ENCODE peak calls at places on chromosomes 2 and 18, in eight cellular contexts. One of them, this sample, is unnamed.

GRCh38 chr18:57806891-57807280 is 3.8 kb upstream of the ATP8B1 start:
- DNase-seq in pancreas: no peak
- DNase-seq in Panc1: no peak
- DNase-seq in CD4-positive, alpha-beta T cell: no peak
- DNase-seq in suprapubic skin: no peak
- DNase-seq in endothelial cell of umbilical vein: peak; percentile 80
- DNase-seq in psoas muscle: peak; percentile 32
- DNase-seq in GM13976: no peak
- DNase-seq in this sample: peak; percentile 75

GRCh38 chr2:98771771-98772521 is 41.0 kb upstream of the MGAT4A start:
- DNase-seq in endothelial cell of umbilical vein: no peak
- DNase-seq in psoas muscle: no peak
- DNase-seq in GM13976: no peak
- DNase-seq in suprapubic skin: no peak
- DNase-seq in CD4-positive, alpha-beta T cell: peak; percentile 52
- DNase-seq in Panc1: no peak
- DNase-seq in pancreas: no peak
- DNase-seq in this sample: no peak

GRCh38 chr2:141331127-141331526 is 799.7 kb downstream of the LRP1B start:
- DNase-seq in Panc1: peak; percentile 7
- DNase-seq in CD4-positive, alpha-beta T cell: no peak
- DNase-seq in GM13976: no peak
- DNase-seq in pancreas: no peak
- DNase-seq in psoas muscle: no peak
- DNase-seq in suprapubic skin: no peak
- DNase-seq in endothelial cell of umbilical vein: peak; percentile 5
- DNase-seq in this sample: no peak

GRCh38 chr2:11532434-11533055 is 1.3 kb upstream of the GREB1 start:
- DNase-seq in psoas muscle: no peak
- DNase-seq in pancreas: no peak
- DNase-seq in endothelial cell of umbilical vein: no peak
- DNase-seq in suprapubic skin: no peak
- DNase-seq in Panc1: no peak
- DNase-seq in GM13976: no peak
- DNase-seq in CD4-positive, alpha-beta T cell: no peak
- DNase-seq in this sample: peak; percentile 25

GRCh38 chr2:160719116-160719515 is 225.5 kb upstream of the RBMS1 start:
- DNase-seq in GM13976: no peak
- DNase-seq in CD4-positive, alpha-beta T cell: no peak
- DNase-seq in suprapubic skin: no peak
- DNase-seq in pancreas: no peak
- DNase-seq in endothelial cell of umbilical vein: no peak
- DNase-seq in Panc1: peak; percentile 30
- DNase-seq in psoas muscle: no peak
- DNase-seq in this sample: no peak

GRCh38 chr18:26677957-26678356 is 129.6 kb upstream of the KCTD1 start:
- DNase-seq in pancreas: no peak
- DNase-seq in Panc1: no peak
- DNase-seq in suprapubic skin: no peak
- DNase-seq in GM13976: no peak
- DNase-seq in psoas muscle: no peak
- DNase-seq in endothelial cell of umbilical vein: no peak
- DNase-seq in CD4-positive, alpha-beta T cell: no peak
- DNase-seq in this sample: no peak

GRCh38 chr2:43025709-43026290 is 200.6 kb downstream of the ZFP36L2 start:
- DNase-seq in GM13976: no peak
- DNase-seq in CD4-positive, alpha-beta T cell: no peak
- DNase-seq in suprapubic skin: no peak
- DNase-seq in endothelial cell of umbilical vein: no peak
- DNase-seq in Panc1: no peak
- DNase-seq in psoas muscle: no peak
- DNase-seq in pancreas: no peak
- DNase-seq in this sample: no peak

GRCh38 chr2:115297056-115297455 is 854.6 kb downstream of the DPP10 start:
- DNase-seq in pancreas: no peak
- DNase-seq in Panc1: no peak
- DNase-seq in CD4-positive, alpha-beta T cell: no peak
- DNase-seq in psoas muscle: no peak
- DNase-seq in suprapubic skin: no peak
- DNase-seq in GM13976: no peak
- DNase-seq in endothelial cell of umbilical vein: no peak
- DNase-seq in this sample: no peak

GRCh38 chr2:112582314-112582746 is 2.1 kb upstream of the CHCHD5 start:
- DNase-seq in GM13976: no peak
- DNase-seq in pancreas: no peak
- DNase-seq in psoas muscle: no peak
- DNase-seq in endothelial cell of umbilical vein: peak; percentile 69
- DNase-seq in suprapubic skin: no peak
- DNase-seq in CD4-positive, alpha-beta T cell: no peak
- DNase-seq in Panc1: peak; percentile 41
- DNase-seq in this sample: no peak

GRCh38 chr18:61992285-61992684 is 99.5 kb upstream of the RNF152 start:
- DNase-seq in psoas muscle: no peak
- DNase-seq in CD4-positive, alpha-beta T cell: no peak
- DNase-seq in pancreas: no peak
- DNase-seq in endothelial cell of umbilical vein: peak; percentile 95
- DNase-seq in suprapubic skin: no peak
- DNase-seq in GM13976: no peak
- DNase-seq in Panc1: no peak
- DNase-seq in this sample: no peak

GRCh38 chr2:44651974-44652373 is 289.5 kb upstream of the SIX3 start:
- DNase-seq in suprapubic skin: no peak
- DNase-seq in GM13976: peak; percentile 30
- DNase-seq in pancreas: no peak
- DNase-seq in endothelial cell of umbilical vein: no peak
- DNase-seq in CD4-positive, alpha-beta T cell: no peak
- DNase-seq in psoas muscle: no peak
- DNase-seq in Panc1: no peak
- DNase-seq in this sample: no peak

GRCh38 chr2:127628767-127629614 is 17.0 kb upstream of the GPR17 start:
- DNase-seq in suprapubic skin: no peak
- DNase-seq in Panc1: no peak
- DNase-seq in GM13976: no peak
- DNase-seq in pancreas: peak; percentile 9
- DNase-seq in psoas muscle: peak; percentile 8
- DNase-seq in CD4-positive, alpha-beta T cell: no peak
- DNase-seq in endothelial cell of umbilical vein: no peak
- DNase-seq in this sample: no peak

GRCh38 chr2:64035067-64035942 is 16.1 kb upstream of the VPS54 start:
- DNase-seq in pancreas: no peak
- DNase-seq in CD4-positive, alpha-beta T cell: no peak
- DNase-seq in Panc1: no peak
- DNase-seq in psoas muscle: no peak
- DNase-seq in endothelial cell of umbilical vein: no peak
- DNase-seq in GM13976: no peak
- DNase-seq in suprapubic skin: no peak
- DNase-seq in this sample: no peak

GRCh38 chr2:227642691-227643090 is 23.9 kb upstream of the SCYGR5 start:
- DNase-seq in pancreas: no peak
- DNase-seq in endothelial cell of umbilical vein: no peak
- DNase-seq in suprapubic skin: no peak
- DNase-seq in psoas muscle: no peak
- DNase-seq in CD4-positive, alpha-beta T cell: no peak
- DNase-seq in GM13976: no peak
- DNase-seq in Panc1: no peak
- DNase-seq in this sample: no peak

GRCh38 chr2:844725-845124 is 105.9 kb upstream of the SNTG2 start:
- DNase-seq in suprapubic skin: no peak
- DNase-seq in pancreas: no peak
- DNase-seq in Panc1: no peak
- DNase-seq in endothelial cell of umbilical vein: no peak
- DNase-seq in CD4-positive, alpha-beta T cell: no peak
- DNase-seq in psoas muscle: no peak
- DNase-seq in GM13976: no peak
- DNase-seq in this sample: no peak

GRCh38 chr2:174683392-174683759 is 80.9 kb downstream of the CHRNA1 start:
- DNase-seq in suprapubic skin: no peak
- DNase-seq in Panc1: no peak
- DNase-seq in pancreas: no peak
- DNase-seq in psoas muscle: no peak
- DNase-seq in CD4-positive, alpha-beta T cell: no peak
- DNase-seq in GM13976: peak; percentile 51
- DNase-seq in endothelial cell of umbilical vein: peak; percentile 56
- DNase-seq in this sample: no peak

GRCh38 chr2:30305235-30305634 is 73.9 kb downstream of the LBH start:
- DNase-seq in Panc1: no peak
- DNase-seq in suprapubic skin: no peak
- DNase-seq in endothelial cell of umbilical vein: no peak
- DNase-seq in psoas muscle: no peak
- DNase-seq in CD4-positive, alpha-beta T cell: no peak
- DNase-seq in pancreas: no peak
- DNase-seq in GM13976: no peak
- DNase-seq in this sample: no peak

GRCh38 chr2:196448680-196449079 is 190.8 kb upstream of the CCDC150 start:
- DNase-seq in pancreas: no peak
- DNase-seq in suprapubic skin: no peak
- DNase-seq in Panc1: no peak
- DNase-seq in GM13976: no peak
- DNase-seq in psoas muscle: no peak
- DNase-seq in endothelial cell of umbilical vein: no peak
- DNase-seq in CD4-positive, alpha-beta T cell: no peak
- DNase-seq in this sample: no peak

GRCh38 chr2:196449083-196449482 is 190.4 kb upstream of the CCDC150 start:
- DNase-seq in pancreas: no peak
- DNase-seq in endothelial cell of umbilical vein: no peak
- DNase-seq in Panc1: no peak
- DNase-seq in GM13976: peak; percentile 32
- DNase-seq in psoas muscle: no peak
- DNase-seq in suprapubic skin: no peak
- DNase-seq in CD4-positive, alpha-beta T cell: no peak
- DNase-seq in this sample: no peak

GRCh38 chr2:196454492-196454891 is 185.0 kb upstream of the CCDC150 start:
- DNase-seq in GM13976: no peak
- DNase-seq in pancreas: no peak
- DNase-seq in endothelial cell of umbilical vein: no peak
- DNase-seq in suprapubic skin: no peak
- DNase-seq in psoas muscle: no peak
- DNase-seq in Panc1: no peak
- DNase-seq in CD4-positive, alpha-beta T cell: no peak
- DNase-seq in this sample: no peak

GRCh38 chr2:196452758-196453157 is 186.8 kb upstream of the CCDC150 start:
- DNase-seq in pancreas: no peak
- DNase-seq in Panc1: no peak
- DNase-seq in GM13976: no peak
- DNase-seq in CD4-positive, alpha-beta T cell: no peak
- DNase-seq in suprapubic skin: no peak
- DNase-seq in endothelial cell of umbilical vein: no peak
- DNase-seq in psoas muscle: no peak
- DNase-seq in this sample: no peak

GRCh38 chr2:196453613-196454047 is 185.9 kb upstream of the CCDC150 start:
- DNase-seq in suprapubic skin: no peak
- DNase-seq in CD4-positive, alpha-beta T cell: peak; percentile 15
- DNase-seq in GM13976: peak; percentile 34
- DNase-seq in Panc1: peak; percentile 15
- DNase-seq in endothelial cell of umbilical vein: peak; percentile 78
- DNase-seq in pancreas: no peak
- DNase-seq in psoas muscle: no peak
- DNase-seq in this sample: no peak
- TF ChIP-seq CTCF in suprapubic skin: no peak
- TF ChIP-seq CTCF in CD4-positive, alpha-beta T cell: peak; percentile 56
- TF ChIP-seq CTCF in GM13976: peak; percentile 70
- TF ChIP-seq CTCF in Panc1: peak; percentile 77
- TF ChIP-seq CTCF in endothelial cell of umbilical vein: peak; percentile 73
- TF ChIP-seq CTCF in pancreas: no peak
- TF ChIP-seq CTCF in psoas muscle: peak; percentile 35
- TF ChIP-seq CTCF in this sample: peak; percentile 47

GRCh38 chr2:71804251-71804650 is 343.4 kb downstream of the CYP26B1 start:
- DNase-seq in suprapubic skin: peak; percentile 18
- DNase-seq in psoas muscle: no peak
- DNase-seq in pancreas: no peak
- DNase-seq in Panc1: no peak
- DNase-seq in CD4-positive, alpha-beta T cell: no peak
- DNase-seq in GM13976: no peak
- DNase-seq in endothelial cell of umbilical vein: no peak
- DNase-seq in this sample: no peak
- TF ChIP-seq CTCF in suprapubic skin: peak; percentile 6
- TF ChIP-seq CTCF in psoas muscle: peak; percentile 12
- TF ChIP-seq CTCF in pancreas: no peak
- TF ChIP-seq CTCF in Panc1: no peak
- TF ChIP-seq CTCF in CD4-positive, alpha-beta T cell: no peak
- TF ChIP-seq CTCF in GM13976: no peak
- TF ChIP-seq CTCF in endothelial cell of umbilical vein: no peak
- TF ChIP-seq CTCF in this sample: no peak

DNA sequence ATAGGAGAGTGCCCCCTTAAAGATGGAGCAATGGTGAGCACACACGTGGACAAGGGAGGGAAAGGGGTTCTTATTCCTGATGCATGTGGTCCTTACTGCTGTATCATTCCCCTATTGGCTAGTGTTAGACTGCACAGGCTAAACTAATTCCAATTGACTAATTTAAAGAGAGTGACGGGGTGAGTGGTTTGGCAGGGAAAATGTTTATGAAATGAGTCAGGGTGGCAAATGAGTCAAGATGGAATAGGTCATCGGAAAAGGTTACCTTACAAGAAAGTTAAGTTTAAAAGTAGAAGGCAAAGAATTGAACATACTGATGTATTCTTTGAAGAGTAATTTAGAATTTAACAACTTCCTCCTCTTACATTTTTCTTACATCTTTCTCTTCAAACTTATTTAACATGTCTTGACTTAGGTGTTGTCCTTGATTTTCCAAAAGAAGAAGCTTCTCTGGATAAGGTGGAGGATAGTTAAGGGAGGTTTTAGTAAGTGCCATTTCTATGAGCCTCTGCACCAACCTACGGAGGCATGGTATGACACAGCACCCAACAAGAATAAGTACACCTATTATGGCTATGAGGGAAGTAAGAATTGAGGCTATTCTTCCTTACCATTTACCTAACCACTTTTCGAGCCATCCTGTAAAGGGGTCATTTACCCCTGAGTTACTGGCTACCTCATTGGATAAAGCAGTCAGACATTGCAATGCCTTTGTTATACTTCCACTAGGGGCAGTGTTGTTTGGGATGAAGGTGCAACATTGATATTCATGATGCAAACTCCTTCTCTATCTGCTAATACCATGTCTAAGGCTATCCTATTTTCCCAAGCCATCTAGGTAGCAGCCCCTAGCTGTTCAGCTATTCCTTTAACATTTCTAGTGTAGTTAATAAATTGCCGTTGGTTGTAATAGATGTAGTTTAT is 1345.8 kb upstream of the LRRTM1 start:
- DNase-seq in psoas muscle: no peak
- DNase-seq in suprapubic skin: no peak
- DNase-seq in CD4-positive, alpha-beta T cell: no peak
- DNase-seq in pancreas: no peak
- DNase-seq in GM13976: no peak
- DNase-seq in Panc1: peak; percentile 30
- DNase-seq in endothelial cell of umbilical vein: no peak
- DNase-seq in this sample: no peak
- TF ChIP-seq CTCF in psoas muscle: no peak
- TF ChIP-seq CTCF in suprapubic skin: no peak
- TF ChIP-seq CTCF in CD4-positive, alpha-beta T cell: no peak
- TF ChIP-seq CTCF in pancreas: no peak
- TF ChIP-seq CTCF in GM13976: no peak
- TF ChIP-seq CTCF in Panc1: peak; percentile 17
- TF ChIP-seq CTCF in endothelial cell of umbilical vein: no peak
- TF ChIP-seq CTCF in this sample: no peak

DNA sequence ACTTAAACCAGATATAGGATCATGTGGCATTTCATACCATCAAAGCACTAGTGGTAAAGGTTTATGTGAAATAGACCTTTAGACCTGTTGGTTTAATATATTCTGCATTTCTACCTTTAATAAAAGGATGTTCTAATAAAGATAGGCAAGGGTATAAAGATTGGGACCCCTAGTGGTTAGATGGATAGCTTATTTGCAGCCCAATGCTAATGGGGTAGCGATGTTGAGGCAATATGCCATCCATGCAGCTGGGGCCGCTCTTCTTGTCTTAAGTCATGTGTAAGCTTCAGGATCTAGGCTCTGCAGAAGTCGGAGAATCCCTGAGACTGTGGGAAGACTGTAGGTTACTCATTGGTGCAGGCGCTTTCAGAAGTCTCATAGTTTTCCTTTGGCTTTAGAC is 114.9 kb downstream of the ICOS start:
- DNase-seq in endothelial cell of umbilical vein: peak; percentile 14
- DNase-seq in Panc1: no peak
- DNase-seq in pancreas: no peak
- DNase-seq in suprapubic skin: no peak
- DNase-seq in GM13976: no peak
- DNase-seq in CD4-positive, alpha-beta T cell: no peak
- DNase-seq in psoas muscle: no peak
- DNase-seq in this sample: no peak
- TF ChIP-seq CTCF in endothelial cell of umbilical vein: peak; percentile 21
- TF ChIP-seq CTCF in Panc1: peak; percentile 38
- TF ChIP-seq CTCF in pancreas: no peak
- TF ChIP-seq CTCF in suprapubic skin: no peak
- TF ChIP-seq CTCF in GM13976: peak; percentile 6
- TF ChIP-seq CTCF in CD4-positive, alpha-beta T cell: peak; percentile 69
- TF ChIP-seq CTCF in psoas muscle: no peak
- TF ChIP-seq CTCF in this sample: no peak

This sample was measured in keratinocyte.